ENCODE peak calls at places on chromosomes 7 and 10, in four cellular contexts. One of them, this sample, is unnamed.

GRCh38 chr7:101792051-101792651 is 25.3 kb upstream of the CUX1 start:
- DNase-seq in MM.1S: no peak
- DNase-seq in PC-3: peak; percentile 35
- DNase-seq in GM23248: peak; percentile 86
- DNase-seq in this sample: no peak

GRCh38 chr10:91635401-91636400 is 2.8 kb upstream of the PPP1R3C start:
- DNase-seq in MM.1S: peak; percentile 55
- DNase-seq in PC-3: peak; percentile 81
- DNase-seq in GM23248: peak; percentile 93
- DNase-seq in this sample: peak; percentile 81

GRCh38 chr10:83516788-83517187 is 622.5 kb upstream of the GHITM start:
- DNase-seq in MM.1S: no peak
- DNase-seq in PC-3: no peak
- DNase-seq in GM23248: no peak
- DNase-seq in this sample: no peak

GRCh38 chr7:148434887-148435286 is 155.7 kb upstream of the C7orf33 start:
- DNase-seq in MM.1S: no peak
- DNase-seq in PC-3: no peak
- DNase-seq in GM23248: no peak
- DNase-seq in this sample: no peak

GRCh38 chr10:44979281-44980181 is 922 bp upstream of the DEPP1 start:
- DNase-seq in MM.1S: no peak
- DNase-seq in PC-3: no peak
- DNase-seq in GM23248: no peak
- DNase-seq in this sample: no peak

GRCh38 chr10:44628921-44629320 is 244.0 kb upstream of the CXCL12 start:
- DNase-seq in MM.1S: no peak
- DNase-seq in PC-3: peak; percentile 84
- DNase-seq in GM23248: peak; percentile 96
- DNase-seq in this sample: peak; percentile 78

GRCh38 chr7:28662236-28662635 is 249.9 kb downstream of the CREB5 start:
- DNase-seq in MM.1S: no peak
- DNase-seq in PC-3: no peak
- DNase-seq in GM23248: no peak
- DNase-seq in this sample: no peak

GRCh38 chr7:16918288-16918895 is 36.6 kb upstream of the AGR3 start:
- DNase-seq in MM.1S: peak; percentile 52
- DNase-seq in PC-3: peak; percentile 70
- DNase-seq in GM23248: peak; percentile 65
- DNase-seq in this sample: peak; percentile 58

GRCh38 chr10:26890956-26891355 is 30.2 kb upstream of the ABI1 start:
- DNase-seq in MM.1S: peak; percentile 77
- DNase-seq in PC-3: peak; percentile 82
- DNase-seq in GM23248: peak; percentile 78
- DNase-seq in this sample: peak; percentile 73

GRCh38 chr10:132001238-132001977 is 19.7 kb upstream of the BNIP3 start:
- DNase-seq in MM.1S: peak; percentile 36
- DNase-seq in PC-3: peak; percentile 43
- DNase-seq in GM23248: no peak
- DNase-seq in this sample: peak; percentile 7

GRCh38 chr7:67377939-67378862 is 381.6 kb downstream of the TYW1 start:
- DNase-seq in MM.1S: peak; percentile 65
- DNase-seq in PC-3: peak; percentile 69
- DNase-seq in GM23248: peak; percentile 80
- DNase-seq in this sample: peak; percentile 53

GRCh38 chr10:48498940-48499510 is 105.8 kb downstream of the ARHGAP22 start:
- DNase-seq in MM.1S: no peak
- DNase-seq in PC-3: no peak
- DNase-seq in GM23248: no peak
- DNase-seq in this sample: no peak

GRCh38 chr7:54860003-54860775 is 101.2 kb upstream of the SEC61G start:
- DNase-seq in MM.1S: no peak
- DNase-seq in PC-3: no peak
- DNase-seq in GM23248: peak; percentile 31
- DNase-seq in this sample: no peak

GRCh38 chr10:117399341-117400196 is 24.3 kb upstream of the PDZD8 start:
- DNase-seq in MM.1S: no peak
- DNase-seq in PC-3: peak; percentile 55
- DNase-seq in GM23248: no peak
- DNase-seq in this sample: no peak

GRCh38 chr7:125480762-125481161 is 551.1 kb upstream of the POT1 start:
- DNase-seq in MM.1S: no peak
- DNase-seq in PC-3: no peak
- DNase-seq in GM23248: no peak
- DNase-seq in this sample: no peak

GRCh38 chr10:131657985-131658330 is 242.8 kb upstream of the PPP2R2D start:
- DNase-seq in MM.1S: no peak
- DNase-seq in PC-3: no peak
- DNase-seq in GM23248: no peak
- DNase-seq in this sample: no peak

GRCh38 chr10:366186-366585 is 230.9 kb downstream of the ZMYND11 start:
- DNase-seq in MM.1S: no peak
- DNase-seq in PC-3: no peak
- DNase-seq in GM23248: no peak
- DNase-seq in this sample: no peak

GRCh38 chr7:28596245-28596935 is 184.1 kb downstream of the CREB5 start:
- DNase-seq in MM.1S: no peak
- DNase-seq in PC-3: no peak
- DNase-seq in GM23248: peak; percentile 83
- DNase-seq in this sample: no peak

GRCh38 chr10:21757601-21757901 is 223.5 kb downstream of the MLLT10 start:
- DNase-seq in MM.1S: no peak
- DNase-seq in PC-3: no peak
- DNase-seq in GM23248: no peak
- DNase-seq in this sample: peak; percentile 60

GRCh38 chr7:17369686-17370426 is 71.4 kb downstream of the AHR start:
- DNase-seq in MM.1S: no peak
- DNase-seq in PC-3: peak; percentile 76
- DNase-seq in GM23248: peak; percentile 95
- DNase-seq in this sample: peak; percentile 96

GRCh38 chr10:109029870-109030269 is 893.4 kb downstream of the XPNPEP1 start:
- DNase-seq in MM.1S: no peak
- DNase-seq in PC-3: no peak
- DNase-seq in GM23248: peak; percentile 4
- DNase-seq in this sample: no peak

GRCh38 chr7:91915401-91916067 is 25.1 kb upstream of the AKAP9 start:
- DNase-seq in MM.1S: no peak
- DNase-seq in PC-3: no peak
- DNase-seq in GM23248: peak; percentile 46
- DNase-seq in this sample: no peak

GRCh38 chr10:118995739-118996138 is 33.8 kb upstream of the NANOS1 start:
- DNase-seq in MM.1S: peak; percentile 65
- DNase-seq in PC-3: no peak
- DNase-seq in GM23248: no peak
- DNase-seq in this sample: no peak

GRCh38 chr10:36476399-36476798 is 649.0 kb upstream of the ANKRD30A start:
- DNase-seq in MM.1S: no peak
- DNase-seq in PC-3: no peak
- DNase-seq in GM23248: no peak
- DNase-seq in this sample: no peak

GRCh38 chr7:47474211-47474936 is 107.5 kb downstream of the TNS3 start:
- DNase-seq in MM.1S: no peak
- DNase-seq in PC-3: no peak
- DNase-seq in GM23248: no peak
- DNase-seq in this sample: peak; percentile 52

GRCh38 chr10:11329055-11329673 is 282.3 kb downstream of the USP6NL start:
- DNase-seq in MM.1S: no peak
- DNase-seq in PC-3: no peak
- DNase-seq in GM23248: no peak
- DNase-seq in this sample: no peak

GRCh38 chr7:123348700-123349099 is 148.9 kb upstream of the SLC13A1 start:
- DNase-seq in MM.1S: no peak
- DNase-seq in PC-3: no peak
- DNase-seq in GM23248: no peak
- DNase-seq in this sample: no peak

GRCh38 chr7:141785711-141786552 is 4.1 kb upstream of the TAS2R5 start:
- DNase-seq in MM.1S: peak; percentile 78
- DNase-seq in PC-3: peak; percentile 69
- DNase-seq in GM23248: peak; percentile 62
- DNase-seq in this sample: peak; percentile 64

GRCh38 chr10:102504179-102504975 is 605 bp downstream of the SUFU start:
- DNase-seq in MM.1S: peak; percentile 53
- DNase-seq in PC-3: no peak
- DNase-seq in GM23248: peak; percentile 39
- DNase-seq in this sample: peak; percentile 52

GRCh38 chr7:89021741-89022140 is 226.2 kb upstream of the TEX47 start:
- DNase-seq in MM.1S: no peak
- DNase-seq in PC-3: no peak
- DNase-seq in GM23248: no peak
- DNase-seq in this sample: no peak

GRCh38 chr10:132939957-132940790 is 2.2 kb downstream of the CFAP46 start:
- DNase-seq in MM.1S: no peak
- DNase-seq in PC-3: peak; percentile 63
- DNase-seq in GM23248: peak; percentile 76
- DNase-seq in this sample: peak; percentile 51

GRCh38 chr7:95335093-95335492 is 10.8 kb upstream of the PON1 start:
- DNase-seq in MM.1S: no peak
- DNase-seq in PC-3: peak; percentile 49
- DNase-seq in GM23248: peak; percentile 82
- DNase-seq in this sample: peak; percentile 21

DNA sequence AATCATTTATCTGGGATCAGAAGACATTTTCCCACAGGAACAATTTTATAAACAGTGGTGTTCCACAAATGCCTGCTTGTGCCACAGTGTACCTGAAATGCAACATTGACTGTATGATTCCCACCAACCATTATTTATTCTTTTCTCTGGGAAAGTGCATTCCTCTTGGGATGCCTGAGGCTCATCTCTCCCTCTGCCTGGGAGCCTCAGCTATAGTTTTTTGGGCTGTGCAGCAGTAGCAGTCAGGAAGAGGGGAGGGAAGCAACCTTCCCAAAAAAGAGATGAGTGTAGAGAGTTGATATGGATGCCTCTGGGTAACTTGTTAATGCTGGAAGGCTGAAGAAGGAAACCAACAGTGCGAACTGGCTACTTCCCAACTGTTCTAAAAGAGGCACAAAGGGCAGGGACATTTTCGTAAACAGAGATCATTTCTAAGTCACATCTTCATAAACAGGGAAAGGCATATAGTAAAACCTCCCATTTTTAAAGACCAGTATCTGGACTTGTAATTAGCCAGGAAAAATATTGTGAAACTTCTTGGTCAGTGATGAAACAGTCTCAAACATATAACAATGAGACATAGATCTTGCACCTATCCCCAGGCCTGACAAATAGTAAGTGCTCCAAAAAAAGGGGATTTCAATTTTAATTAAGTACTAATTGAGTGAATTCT is 1.4 kb upstream of the CALD1 start:
- DNase-seq in MM.1S: no peak
- DNase-seq in PC-3: no peak
- DNase-seq in GM23248: peak; percentile 63
- DNase-seq in this sample: peak; percentile 59
- H2AFZ ChIP-seq in MM.1S: peak overlapping the region; percentile 54
- H2AFZ ChIP-seq in PC-3: no peak overlapping the region
- H2AFZ ChIP-seq in GM23248: peak overlapping the region; percentile 25
- H2AFZ ChIP-seq in this sample: no peak overlapping the region

GRCh38 chr10:122461729-122462532 is 578 bp downstream of the HTRA1 start:
- DNase-seq in MM.1S: no peak
- DNase-seq in PC-3: peak; percentile 15
- DNase-seq in GM23248: peak; percentile 57
- DNase-seq in this sample: peak; percentile 46
- H2AFZ ChIP-seq in MM.1S: no peak overlapping the region
- H2AFZ ChIP-seq in PC-3: peak overlapping the region; percentile 62
- H2AFZ ChIP-seq in GM23248: peak overlapping the region; percentile 64
- H2AFZ ChIP-seq in this sample: peak overlapping the region; percentile 57

GRCh38 chr10:61937631-61938284 is 36.3 kb downstream of the ARID5B start:
- DNase-seq in MM.1S: peak; percentile 88
- DNase-seq in PC-3: peak; percentile 100
- DNase-seq in GM23248: peak; percentile 86
- DNase-seq in this sample: peak; percentile 80
- H2AFZ ChIP-seq in MM.1S: no peak overlapping the region
- H2AFZ ChIP-seq in PC-3: peak overlapping the region; percentile 2
- H2AFZ ChIP-seq in GM23248: no peak overlapping the region
- H2AFZ ChIP-seq in this sample: no peak overlapping the region

GRCh38 chr10:112404612-112405011 is 30.7 kb downstream of the ACSL5 start:
- DNase-seq in MM.1S: no peak
- DNase-seq in PC-3: peak; percentile 80
- DNase-seq in GM23248: peak; percentile 18
- DNase-seq in this sample: no peak

GRCh38 chr10:112409274-112409673 is 35.4 kb downstream of the ACSL5 start:
- DNase-seq in MM.1S: no peak
- DNase-seq in PC-3: no peak
- DNase-seq in GM23248: no peak
- DNase-seq in this sample: no peak

GRCh38 chr10:112407696-112408095 is 33.8 kb downstream of the ACSL5 start:
- DNase-seq in MM.1S: no peak
- DNase-seq in PC-3: no peak
- DNase-seq in GM23248: no peak
- DNase-seq in this sample: no peak

DNA sequence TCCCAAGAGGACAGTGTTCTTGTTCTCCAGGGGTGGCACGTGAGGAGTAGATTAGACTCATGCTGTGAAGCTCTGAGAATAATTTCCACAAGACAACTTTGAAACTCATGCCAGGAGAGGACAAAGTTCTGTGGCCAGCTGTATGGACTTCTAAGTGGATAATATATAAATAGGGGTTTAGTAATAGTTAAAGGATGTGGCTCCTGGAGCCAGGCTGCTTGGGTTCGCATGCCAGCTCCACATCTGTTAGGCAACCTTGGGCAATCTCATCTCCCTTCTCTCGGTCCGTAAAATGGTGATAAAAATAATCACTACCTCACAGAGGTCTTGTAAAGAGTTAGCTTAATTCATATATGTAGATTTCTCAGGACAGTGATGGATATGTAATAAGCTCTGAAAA is 35.8 kb downstream of the ACSL5 start:
- DNase-seq in MM.1S: no peak
- DNase-seq in PC-3: no peak
- DNase-seq in GM23248: peak; percentile 7
- DNase-seq in this sample: no peak
- H2AFZ ChIP-seq in MM.1S: no peak overlapping the region
- H2AFZ ChIP-seq in PC-3: no peak overlapping the region
- H2AFZ ChIP-seq in GM23248: no peak overlapping the region
- H2AFZ ChIP-seq in this sample: no peak overlapping the region

GRCh38 chr10:110076559-110077318 is 69.0 kb downstream of the ADD3 start:
- DNase-seq in MM.1S: peak; percentile 52
- DNase-seq in PC-3: peak; percentile 65
- DNase-seq in GM23248: peak; percentile 90
- DNase-seq in this sample: peak; percentile 88

GRCh38 chr10:110083884-110084283 is 76.1 kb downstream of the ADD3 start:
- DNase-seq in MM.1S: no peak
- DNase-seq in PC-3: peak; percentile 34
- DNase-seq in GM23248: peak; percentile 67
- DNase-seq in this sample: peak; percentile 38

GRCh38 chr10:110077436-110078120 is 69.8 kb downstream of the ADD3 start:
- DNase-seq in MM.1S: no peak
- DNase-seq in PC-3: no peak
- DNase-seq in GM23248: peak; percentile 81
- DNase-seq in this sample: peak; percentile 25

GRCh38 chr10:110078317-110078716 is 70.5 kb downstream of the ADD3 start:
- DNase-seq in MM.1S: no peak
- DNase-seq in PC-3: no peak
- DNase-seq in GM23248: peak; percentile 48
- DNase-seq in this sample: no peak

GRCh38 chr10:110081914-110082313 is 74.1 kb downstream of the ADD3 start:
- DNase-seq in MM.1S: no peak
- DNase-seq in PC-3: peak; percentile 85
- DNase-seq in GM23248: peak; percentile 51
- DNase-seq in this sample: no peak
- H2AFZ ChIP-seq in MM.1S: no peak overlapping the region
- H2AFZ ChIP-seq in PC-3: no peak overlapping the region
- H2AFZ ChIP-seq in GM23248: no peak overlapping the region
- H2AFZ ChIP-seq in this sample: no peak overlapping the region